ENCODE peak calls at places on chromosomes 4 and X, in five cellular contexts. One of them, this sample, is unnamed.

GRCh38 chr4:20809796-20810195 is 109.5 kb downstream of the PACRGL start:
- DNase-seq in caudate nucleus: no peak
- DNase-seq in sciatic nerve: no peak
- DNase-seq in activated CD4-positive, alpha-beta T cell treated with anti-CD3 and anti-CD28 coated beads for 24 hours: no peak
- DNase-seq in Ammon's horn: no peak
- DNase-seq in this sample: no peak

GRCh38 chrX:71282514-71283408 is 674 bp upstream of the NONO start:
- DNase-seq in caudate nucleus: peak; percentile 11
- DNase-seq in sciatic nerve: no peak
- DNase-seq in activated CD4-positive, alpha-beta T cell treated with anti-CD3 and anti-CD28 coated beads for 24 hours: peak; percentile 38
- DNase-seq in Ammon's horn: no peak
- DNase-seq in this sample: no peak

GRCh38 chrX:30992381-30992904 is 79.4 kb downstream of the FTHL17 start:
- DNase-seq in caudate nucleus: no peak
- DNase-seq in sciatic nerve: no peak
- DNase-seq in activated CD4-positive, alpha-beta T cell treated with anti-CD3 and anti-CD28 coated beads for 24 hours: no peak
- DNase-seq in Ammon's horn: peak; percentile 5
- DNase-seq in this sample: no peak

GRCh38 chrX:42694260-42694815 is 83.6 kb downstream of the PPP1R2C start:
- DNase-seq in caudate nucleus: no peak
- DNase-seq in sciatic nerve: no peak
- DNase-seq in activated CD4-positive, alpha-beta T cell treated with anti-CD3 and anti-CD28 coated beads for 24 hours: no peak
- DNase-seq in Ammon's horn: peak; percentile 42
- DNase-seq in this sample: no peak

GRCh38 chr4:119284876-119285611 is 36.9 kb downstream of the FABP2 start:
- DNase-seq in caudate nucleus: no peak
- DNase-seq in sciatic nerve: no peak
- DNase-seq in activated CD4-positive, alpha-beta T cell treated with anti-CD3 and anti-CD28 coated beads for 24 hours: no peak
- DNase-seq in Ammon's horn: no peak
- DNase-seq in this sample: no peak

GRCh38 chr4:76206222-76206942 is 7.2 kb downstream of the SCARB2 start:
- DNase-seq in caudate nucleus: no peak
- DNase-seq in sciatic nerve: no peak
- DNase-seq in activated CD4-positive, alpha-beta T cell treated with anti-CD3 and anti-CD28 coated beads for 24 hours: no peak
- DNase-seq in Ammon's horn: no peak
- DNase-seq in this sample: no peak

GRCh38 chr4:1233641-1234277 is 15.2 kb downstream of the CTBP1 start:
- DNase-seq in caudate nucleus: no peak
- DNase-seq in sciatic nerve: no peak
- DNase-seq in activated CD4-positive, alpha-beta T cell treated with anti-CD3 and anti-CD28 coated beads for 24 hours: no peak
- DNase-seq in Ammon's horn: no peak
- DNase-seq in this sample: peak; percentile 68

GRCh38 chr4:151202851-151203455 is 74.0 kb upstream of the PRSS48 start:
- DNase-seq in caudate nucleus: no peak
- DNase-seq in sciatic nerve: no peak
- DNase-seq in activated CD4-positive, alpha-beta T cell treated with anti-CD3 and anti-CD28 coated beads for 24 hours: no peak
- DNase-seq in Ammon's horn: no peak
- DNase-seq in this sample: no peak

GRCh38 chr4:38094419-38094818 is 134.2 kb downstream of the PTTG2 start:
- DNase-seq in caudate nucleus: no peak
- DNase-seq in sciatic nerve: no peak
- DNase-seq in activated CD4-positive, alpha-beta T cell treated with anti-CD3 and anti-CD28 coated beads for 24 hours: no peak
- DNase-seq in Ammon's horn: no peak
- DNase-seq in this sample: peak; percentile 31

GRCh38 chrX:55710701-55711100 is 6.8 kb upstream of the RRAGB start:
- DNase-seq in caudate nucleus: no peak
- DNase-seq in sciatic nerve: no peak
- DNase-seq in activated CD4-positive, alpha-beta T cell treated with anti-CD3 and anti-CD28 coated beads for 24 hours: no peak
- DNase-seq in Ammon's horn: no peak
- DNase-seq in this sample: no peak

GRCh38 chr4:157832596-157832995 is 340.2 kb downstream of the GASK1B start:
- DNase-seq in caudate nucleus: no peak
- DNase-seq in sciatic nerve: no peak
- DNase-seq in activated CD4-positive, alpha-beta T cell treated with anti-CD3 and anti-CD28 coated beads for 24 hours: no peak
- DNase-seq in Ammon's horn: no peak
- DNase-seq in this sample: no peak

GRCh38 chr4:88623097-88623496 is 30.8 kb downstream of the HERC3 start:
- DNase-seq in caudate nucleus: no peak
- DNase-seq in sciatic nerve: no peak
- DNase-seq in activated CD4-positive, alpha-beta T cell treated with anti-CD3 and anti-CD28 coated beads for 24 hours: no peak
- DNase-seq in Ammon's horn: no peak
- DNase-seq in this sample: no peak

GRCh38 chr4:119028296-119028695 is 107.3 kb upstream of the MYOZ2 start:
- DNase-seq in caudate nucleus: no peak
- DNase-seq in sciatic nerve: no peak
- DNase-seq in activated CD4-positive, alpha-beta T cell treated with anti-CD3 and anti-CD28 coated beads for 24 hours: no peak
- DNase-seq in Ammon's horn: no peak
- DNase-seq in this sample: no peak

GRCh38 chr4:128427832-128428366 is 140.3 kb upstream of the PGRMC2 start:
- DNase-seq in caudate nucleus: no peak
- DNase-seq in sciatic nerve: no peak
- DNase-seq in activated CD4-positive, alpha-beta T cell treated with anti-CD3 and anti-CD28 coated beads for 24 hours: no peak
- DNase-seq in Ammon's horn: no peak
- DNase-seq in this sample: no peak

GRCh38 chr4:7549866-7550265 is 115.1 kb upstream of the PSAPL1 start:
- DNase-seq in caudate nucleus: no peak
- DNase-seq in sciatic nerve: no peak
- DNase-seq in activated CD4-positive, alpha-beta T cell treated with anti-CD3 and anti-CD28 coated beads for 24 hours: no peak
- DNase-seq in Ammon's horn: no peak
- DNase-seq in this sample: no peak

GRCh38 chr4:185796176-185796575 is 15.8 kb downstream of the SORBS2 start:
- DNase-seq in caudate nucleus: no peak
- DNase-seq in sciatic nerve: no peak
- DNase-seq in activated CD4-positive, alpha-beta T cell treated with anti-CD3 and anti-CD28 coated beads for 24 hours: no peak
- DNase-seq in Ammon's horn: no peak
- DNase-seq in this sample: no peak

GRCh38 chr4:7396186-7396585 is 38.5 kb downstream of the PSAPL1 start:
- DNase-seq in caudate nucleus: no peak
- DNase-seq in sciatic nerve: peak; percentile 40
- DNase-seq in activated CD4-positive, alpha-beta T cell treated with anti-CD3 and anti-CD28 coated beads for 24 hours: no peak
- DNase-seq in Ammon's horn: no peak
- DNase-seq in this sample: no peak

GRCh38 chr4:99807666-99808065 is 9.0 kb upstream of the DAPP1 start:
- DNase-seq in caudate nucleus: no peak
- DNase-seq in sciatic nerve: no peak
- DNase-seq in activated CD4-positive, alpha-beta T cell treated with anti-CD3 and anti-CD28 coated beads for 24 hours: no peak
- DNase-seq in Ammon's horn: no peak
- DNase-seq in this sample: no peak

GRCh38 chr4:8362483-8362882 is 78.0 kb downstream of the ACOX3 start:
- DNase-seq in caudate nucleus: no peak
- DNase-seq in sciatic nerve: no peak
- DNase-seq in activated CD4-positive, alpha-beta T cell treated with anti-CD3 and anti-CD28 coated beads for 24 hours: no peak
- DNase-seq in Ammon's horn: no peak
- DNase-seq in this sample: no peak

GRCh38 chr4:130747842-130748241 is 1651.9 kb downstream of the C4orf33 start:
- DNase-seq in caudate nucleus: no peak
- DNase-seq in sciatic nerve: no peak
- DNase-seq in activated CD4-positive, alpha-beta T cell treated with anti-CD3 and anti-CD28 coated beads for 24 hours: no peak
- DNase-seq in Ammon's horn: no peak
- DNase-seq in this sample: no peak

GRCh38 chr4:127936974-127937373 is 28.0 kb downstream of the MFSD8 start:
- DNase-seq in caudate nucleus: no peak
- DNase-seq in sciatic nerve: no peak
- DNase-seq in activated CD4-positive, alpha-beta T cell treated with anti-CD3 and anti-CD28 coated beads for 24 hours: no peak
- DNase-seq in Ammon's horn: no peak
- DNase-seq in this sample: no peak

GRCh38 chr4:26558166-26558895 is 25.6 kb upstream of the TBC1D19 start:
- DNase-seq in caudate nucleus: no peak
- DNase-seq in sciatic nerve: no peak
- DNase-seq in activated CD4-positive, alpha-beta T cell treated with anti-CD3 and anti-CD28 coated beads for 24 hours: no peak
- DNase-seq in Ammon's horn: no peak
- DNase-seq in this sample: no peak

GRCh38 chr4:172270421-172270820 is 457.2 kb downstream of the GALNTL6 start:
- DNase-seq in caudate nucleus: no peak
- DNase-seq in sciatic nerve: no peak
- DNase-seq in activated CD4-positive, alpha-beta T cell treated with anti-CD3 and anti-CD28 coated beads for 24 hours: no peak
- DNase-seq in Ammon's horn: no peak
- DNase-seq in this sample: no peak

GRCh38 chrX:48505481-48505880 is 3.3 kb upstream of the PORCN start:
- DNase-seq in caudate nucleus: no peak
- DNase-seq in sciatic nerve: no peak
- DNase-seq in activated CD4-positive, alpha-beta T cell treated with anti-CD3 and anti-CD28 coated beads for 24 hours: no peak
- DNase-seq in Ammon's horn: no peak
- DNase-seq in this sample: no peak